ENCODE peak calls at places on chromosomes 3 and 15, in six cellular contexts. One of them, this sample, is unnamed.

GRCh38 chr15:66107070-66107469 is 146.5 kb downstream of the MEGF11 start:
- DNase-seq in choroid plexus epithelial cell: no peak
- DNase-seq in gastrocnemius medialis: no peak
- DNase-seq in ovary: no peak
- DNase-seq in CD8-positive, alpha-beta T cell: no peak
- DNase-seq in GM12864: no peak
- DNase-seq in this sample: no peak

GRCh38 chr15:80788536-80788935 is 9.4 kb downstream of the CEMIP start:
- DNase-seq in choroid plexus epithelial cell: no peak
- DNase-seq in gastrocnemius medialis: no peak
- DNase-seq in ovary: no peak
- DNase-seq in CD8-positive, alpha-beta T cell: no peak
- DNase-seq in GM12864: no peak
- DNase-seq in this sample: no peak

GRCh38 chr3:157916672-157917071 is 189.5 kb downstream of the SHOX2 start:
- DNase-seq in choroid plexus epithelial cell: no peak
- DNase-seq in gastrocnemius medialis: no peak
- DNase-seq in ovary: no peak
- DNase-seq in CD8-positive, alpha-beta T cell: no peak
- DNase-seq in GM12864: no peak
- DNase-seq in this sample: no peak

GRCh38 chr3:111972891-111973290 is 5.9 kb upstream of the ABHD10 start:
- DNase-seq in choroid plexus epithelial cell: no peak
- DNase-seq in gastrocnemius medialis: no peak
- DNase-seq in ovary: no peak
- DNase-seq in CD8-positive, alpha-beta T cell: no peak
- DNase-seq in GM12864: no peak
- DNase-seq in this sample: no peak

GRCh38 chr15:64334530-64334929 is 21.4 kb downstream of the CSNK1G1 start:
- DNase-seq in choroid plexus epithelial cell: no peak
- DNase-seq in gastrocnemius medialis: no peak
- DNase-seq in ovary: no peak
- DNase-seq in CD8-positive, alpha-beta T cell: peak; percentile 15
- DNase-seq in GM12864: no peak
- DNase-seq in this sample: no peak

GRCh38 chr15:32861741-32862140 is 143.9 kb downstream of the GREM1 start:
- DNase-seq in choroid plexus epithelial cell: peak; percentile 93
- DNase-seq in gastrocnemius medialis: no peak
- DNase-seq in ovary: peak; percentile 48
- DNase-seq in CD8-positive, alpha-beta T cell: no peak
- DNase-seq in GM12864: no peak
- DNase-seq in this sample: peak; percentile 57

GRCh38 chr3:107846282-107846852 is 244.5 kb downstream of the CD47 start:
- DNase-seq in choroid plexus epithelial cell: peak; percentile 84
- DNase-seq in gastrocnemius medialis: peak; percentile 20
- DNase-seq in ovary: peak; percentile 72
- DNase-seq in CD8-positive, alpha-beta T cell: no peak
- DNase-seq in GM12864: no peak
- DNase-seq in this sample: peak; percentile 60

GRCh38 chr3:14925729-14926591 is 21.4 kb upstream of the NR2C2 start:
- DNase-seq in choroid plexus epithelial cell: peak; percentile 88
- DNase-seq in gastrocnemius medialis: peak; percentile 27
- DNase-seq in ovary: no peak
- DNase-seq in CD8-positive, alpha-beta T cell: no peak
- DNase-seq in GM12864: peak; percentile 26
- DNase-seq in this sample: no peak

GRCh38 chr15:56341201-56341600 is 24.0 kb upstream of the TEX9 start:
- DNase-seq in choroid plexus epithelial cell: no peak
- DNase-seq in gastrocnemius medialis: no peak
- DNase-seq in ovary: no peak
- DNase-seq in CD8-positive, alpha-beta T cell: no peak
- DNase-seq in GM12864: no peak
- DNase-seq in this sample: no peak

GRCh38 chr3:69542265-69543079 is 156.6 kb upstream of the FRMD4B start:
- DNase-seq in choroid plexus epithelial cell: no peak
- DNase-seq in gastrocnemius medialis: no peak
- DNase-seq in ovary: no peak
- DNase-seq in CD8-positive, alpha-beta T cell: no peak
- DNase-seq in GM12864: no peak
- DNase-seq in this sample: peak; percentile 85

GRCh38 chr3:13141991-13142412 is 68.8 kb upstream of the IQSEC1 start:
- DNase-seq in choroid plexus epithelial cell: peak; percentile 46
- DNase-seq in gastrocnemius medialis: peak; percentile 6
- DNase-seq in ovary: no peak
- DNase-seq in CD8-positive, alpha-beta T cell: no peak
- DNase-seq in GM12864: no peak
- DNase-seq in this sample: peak; percentile 32

GRCh38 chr15:39786444-39787056 is 3.9 kb upstream of the FSIP1 start:
- DNase-seq in choroid plexus epithelial cell: peak; percentile 83
- DNase-seq in gastrocnemius medialis: no peak
- DNase-seq in ovary: no peak
- DNase-seq in CD8-positive, alpha-beta T cell: no peak
- DNase-seq in GM12864: no peak
- DNase-seq in this sample: no peak

GRCh38 chr3:186523022-186523421 is 21.2 kb downstream of the CRYGS start:
- DNase-seq in choroid plexus epithelial cell: no peak
- DNase-seq in gastrocnemius medialis: no peak
- DNase-seq in ovary: no peak
- DNase-seq in CD8-positive, alpha-beta T cell: no peak
- DNase-seq in GM12864: no peak
- DNase-seq in this sample: no peak

GRCh38 chr3:5051772-5052171 is 70.3 kb upstream of the ARL8B start:
- DNase-seq in choroid plexus epithelial cell: no peak
- DNase-seq in gastrocnemius medialis: peak; percentile 95
- DNase-seq in ovary: no peak
- DNase-seq in CD8-positive, alpha-beta T cell: no peak
- DNase-seq in GM12864: no peak
- DNase-seq in this sample: no peak

GRCh38 chr15:78382114-78382886 is 42.1 kb downstream of the CRABP1 start:
- DNase-seq in choroid plexus epithelial cell: no peak
- DNase-seq in gastrocnemius medialis: no peak
- DNase-seq in ovary: no peak
- DNase-seq in CD8-positive, alpha-beta T cell: no peak
- DNase-seq in GM12864: no peak
- DNase-seq in this sample: no peak

GRCh38 chr3:40166997-40167396 is 142.5 kb upstream of the EIF1B start:
- DNase-seq in choroid plexus epithelial cell: no peak
- DNase-seq in gastrocnemius medialis: no peak
- DNase-seq in ovary: no peak
- DNase-seq in CD8-positive, alpha-beta T cell: no peak
- DNase-seq in GM12864: no peak
- DNase-seq in this sample: no peak

GRCh38 chr3:153173758-153174516 is 11.9 kb downstream of the RAP2B start:
- DNase-seq in choroid plexus epithelial cell: peak; percentile 57
- DNase-seq in gastrocnemius medialis: no peak
- DNase-seq in ovary: no peak
- DNase-seq in CD8-positive, alpha-beta T cell: no peak
- DNase-seq in GM12864: no peak
- DNase-seq in this sample: no peak

GRCh38 chr3:57796261-57796660 is 40.2 kb downstream of the SLMAP start:
- DNase-seq in choroid plexus epithelial cell: no peak
- DNase-seq in gastrocnemius medialis: no peak
- DNase-seq in ovary: no peak
- DNase-seq in CD8-positive, alpha-beta T cell: no peak
- DNase-seq in GM12864: no peak
- DNase-seq in this sample: no peak

GRCh38 chr3:144324061-144324460 is 352.4 kb downstream of the DIPK2A start:
- DNase-seq in choroid plexus epithelial cell: no peak
- DNase-seq in gastrocnemius medialis: no peak
- DNase-seq in ovary: no peak
- DNase-seq in CD8-positive, alpha-beta T cell: no peak
- DNase-seq in GM12864: no peak
- DNase-seq in this sample: no peak

GRCh38 chr15:29900237-29901189 is 78.2 kb upstream of the TJP1 start:
- DNase-seq in choroid plexus epithelial cell: no peak
- DNase-seq in gastrocnemius medialis: no peak
- DNase-seq in ovary: no peak
- DNase-seq in CD8-positive, alpha-beta T cell: no peak
- DNase-seq in GM12864: no peak
- DNase-seq in this sample: no peak

GRCh38 chr3:9786209-9786739 is 6.0 kb downstream of the TADA3 start:
- DNase-seq in choroid plexus epithelial cell: no peak
- DNase-seq in gastrocnemius medialis: no peak
- DNase-seq in ovary: no peak
- DNase-seq in CD8-positive, alpha-beta T cell: no peak
- DNase-seq in GM12864: no peak
- DNase-seq in this sample: no peak

GRCh38 chr3:4045756-4046155 is 246.5 kb downstream of the LRRN1 start:
- DNase-seq in choroid plexus epithelial cell: no peak
- DNase-seq in gastrocnemius medialis: no peak
- DNase-seq in ovary: no peak
- DNase-seq in CD8-positive, alpha-beta T cell: no peak
- DNase-seq in GM12864: no peak
- DNase-seq in this sample: no peak

GRCh38 chr15:29676961-29677402 is 145.3 kb downstream of the TJP1 start:
- DNase-seq in choroid plexus epithelial cell: peak; percentile 59
- DNase-seq in gastrocnemius medialis: no peak
- DNase-seq in ovary: no peak
- DNase-seq in CD8-positive, alpha-beta T cell: no peak
- DNase-seq in GM12864: no peak
- DNase-seq in this sample: no peak

GRCh38 chr15:47331796-47332480 is 385.4 kb upstream of the SEMA6D start:
- DNase-seq in choroid plexus epithelial cell: peak; percentile 66
- DNase-seq in gastrocnemius medialis: peak; percentile 19
- DNase-seq in ovary: peak; percentile 34
- DNase-seq in CD8-positive, alpha-beta T cell: no peak
- DNase-seq in GM12864: no peak
- DNase-seq in this sample: no peak

GRCh38 chr3:48129921-48130320 is 58.3 kb downstream of the CDC25A start:
- DNase-seq in choroid plexus epithelial cell: peak; percentile 36
- DNase-seq in gastrocnemius medialis: no peak
- DNase-seq in ovary: no peak
- DNase-seq in CD8-positive, alpha-beta T cell: no peak
- DNase-seq in GM12864: no peak
- DNase-seq in this sample: no peak

GRCh38 chr3:62718515-62719320 is 156.5 kb downstream of the CADPS start:
- DNase-seq in choroid plexus epithelial cell: no peak
- DNase-seq in gastrocnemius medialis: no peak
- DNase-seq in ovary: no peak
- DNase-seq in CD8-positive, alpha-beta T cell: no peak
- DNase-seq in GM12864: no peak
- DNase-seq in this sample: peak; percentile 66

GRCh38 chr3:4794798-4795197 is 184.4 kb upstream of the BHLHE40 start:
- DNase-seq in choroid plexus epithelial cell: no peak
- DNase-seq in gastrocnemius medialis: no peak
- DNase-seq in ovary: no peak
- DNase-seq in CD8-positive, alpha-beta T cell: no peak
- DNase-seq in GM12864: no peak
- DNase-seq in this sample: no peak

GRCh38 chr3:24521306-24522154 is 26.9 kb upstream of the THRB start:
- DNase-seq in choroid plexus epithelial cell: peak; percentile 58
- DNase-seq in gastrocnemius medialis: peak; percentile 47
- DNase-seq in ovary: peak; percentile 34
- DNase-seq in CD8-positive, alpha-beta T cell: no peak
- DNase-seq in GM12864: no peak
- DNase-seq in this sample: peak; percentile 43

GRCh38 chr3:24520941-24521305 is 26.3 kb upstream of the THRB start:
- DNase-seq in choroid plexus epithelial cell: no peak
- DNase-seq in gastrocnemius medialis: no peak
- DNase-seq in ovary: no peak
- DNase-seq in CD8-positive, alpha-beta T cell: no peak
- DNase-seq in GM12864: no peak
- DNase-seq in this sample: no peak

GRCh38 chr3:24523195-24523594 is 28.5 kb upstream of the THRB start:
- DNase-seq in choroid plexus epithelial cell: no peak
- DNase-seq in gastrocnemius medialis: no peak
- DNase-seq in ovary: no peak
- DNase-seq in CD8-positive, alpha-beta T cell: no peak
- DNase-seq in GM12864: no peak
- DNase-seq in this sample: no peak

GRCh38 chr3:24523988-24524727 is 29.5 kb upstream of the THRB start:
- DNase-seq in choroid plexus epithelial cell: no peak
- DNase-seq in gastrocnemius medialis: no peak
- DNase-seq in ovary: no peak
- DNase-seq in CD8-positive, alpha-beta T cell: no peak
- DNase-seq in GM12864: no peak
- DNase-seq in this sample: no peak

DNA sequence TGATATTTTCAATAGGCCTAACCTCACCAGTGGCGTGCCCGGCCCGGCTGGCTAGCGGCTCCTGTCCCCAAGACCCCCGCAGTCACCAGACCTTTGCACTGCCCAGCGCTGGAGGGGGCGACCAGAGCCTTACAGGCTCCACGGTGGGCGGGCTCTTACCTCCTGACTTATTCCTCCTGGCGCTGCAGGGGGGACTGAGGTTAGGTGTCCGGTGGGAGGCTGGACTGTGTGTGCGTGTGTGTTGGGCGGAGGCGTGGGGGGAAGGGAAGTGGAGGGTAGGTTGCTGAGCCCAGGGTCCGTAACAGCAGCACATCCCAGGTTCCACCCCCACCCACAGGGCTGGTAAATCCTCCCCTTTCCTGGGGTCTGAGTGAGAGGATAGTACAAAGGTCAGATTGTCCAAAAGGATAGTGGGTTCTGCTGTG is 27.5 kb upstream of the THRB start:
- DNase-seq in choroid plexus epithelial cell: no peak
- DNase-seq in gastrocnemius medialis: peak; percentile 18
- DNase-seq in ovary: peak; percentile 16
- DNase-seq in CD8-positive, alpha-beta T cell: no peak
- DNase-seq in GM12864: no peak
- DNase-seq in this sample: no peak
- H3K4me3 ChIP-seq in choroid plexus epithelial cell: peak overlapping the region; percentile 62
- H3K4me3 ChIP-seq in gastrocnemius medialis: peak overlapping the region; percentile 94
- H3K4me3 ChIP-seq in ovary: peak overlapping the region; percentile 54
- H3K4me3 ChIP-seq in CD8-positive, alpha-beta T cell: no peak overlapping the region
- H3K4me3 ChIP-seq in GM12864: no peak overlapping the region
- H3K4me3 ChIP-seq in this sample: peak overlapping the region; percentile 68

GRCh38 chr3:150733373-150733935 is 29.5 kb downstream of the SIAH2 start:
- DNase-seq in choroid plexus epithelial cell: peak; percentile 46
- DNase-seq in gastrocnemius medialis: no peak
- DNase-seq in ovary: no peak
- DNase-seq in CD8-positive, alpha-beta T cell: no peak
- DNase-seq in GM12864: no peak
- DNase-seq in this sample: no peak
- TF ChIP-seq CTCF in choroid plexus epithelial cell: no peak
- TF ChIP-seq CTCF in gastrocnemius medialis: no peak
- TF ChIP-seq CTCF in ovary: no peak
- TF ChIP-seq CTCF in CD8-positive, alpha-beta T cell: no peak
- TF ChIP-seq CTCF in GM12864: no peak
- TF ChIP-seq CTCF in this sample: no peak

GRCh38 chr3:185365281-185366211 is 2.6 kb downstream of the MAP3K13 start:
- DNase-seq in choroid plexus epithelial cell: no peak
- DNase-seq in gastrocnemius medialis: no peak
- DNase-seq in ovary: no peak
- DNase-seq in CD8-positive, alpha-beta T cell: no peak
- DNase-seq in GM12864: no peak
- DNase-seq in this sample: no peak
- H3K4me3 ChIP-seq in choroid plexus epithelial cell: no peak overlapping the region
- H3K4me3 ChIP-seq in gastrocnemius medialis: no peak overlapping the region
- H3K4me3 ChIP-seq in ovary: no peak overlapping the region
- H3K4me3 ChIP-seq in CD8-positive, alpha-beta T cell: no peak overlapping the region
- H3K4me3 ChIP-seq in GM12864: no peak overlapping the region
- H3K4me3 ChIP-seq in this sample: no peak overlapping the region

GRCh38 chr3:67943546-67943945 is 289.1 kb upstream of the SUCLG2 start:
- DNase-seq in choroid plexus epithelial cell: no peak
- DNase-seq in gastrocnemius medialis: no peak
- DNase-seq in ovary: no peak
- DNase-seq in CD8-positive, alpha-beta T cell: no peak
- DNase-seq in GM12864: no peak
- DNase-seq in this sample: no peak

GRCh38 chr3:67946446-67946845 is 292.0 kb upstream of the SUCLG2 start:
- DNase-seq in choroid plexus epithelial cell: peak; percentile 46
- DNase-seq in gastrocnemius medialis: no peak
- DNase-seq in ovary: no peak
- DNase-seq in CD8-positive, alpha-beta T cell: no peak
- DNase-seq in GM12864: no peak
- DNase-seq in this sample: no peak

GRCh38 chr3:67947808-67948508 is 293.5 kb upstream of the SUCLG2 start:
- DNase-seq in choroid plexus epithelial cell: peak; percentile 12
- DNase-seq in gastrocnemius medialis: peak; percentile 11
- DNase-seq in ovary: no peak
- DNase-seq in CD8-positive, alpha-beta T cell: peak; percentile 60
- DNase-seq in GM12864: no peak
- DNase-seq in this sample: no peak
- TF ChIP-seq CTCF in choroid plexus epithelial cell: no peak
- TF ChIP-seq CTCF in gastrocnemius medialis: no peak
- TF ChIP-seq CTCF in ovary: no peak
- TF ChIP-seq CTCF in CD8-positive, alpha-beta T cell: peak; percentile 18
- TF ChIP-seq CTCF in GM12864: no peak
- TF ChIP-seq CTCF in this sample: no peak

This sample was measured in dorsolateral prefrontal cortex.